ENCODE peak calls at places on chromosomes 5 and 9, in ten cellular contexts. L is ovary, F is endothelial cell of umbilical vein, G is body of pancreas, X is IMR-90, A is stomach, O is spleen, Z is heart left ventricle, R is esophagus squamous epithelium, M is tibial nerve. P is an unnamed sample.

GRCh38 chr9:128335914-128336313 is 4.4 kb upstream of the SLC27A4 start:
- DNase-seq in L (no peak), F (no peak), G (no peak), X (no peak), A (no peak), O (no peak), Z (no peak), R (no peak), M (no peak), P (no peak)

GRCh38 chr9:106920701-106921283 is 57.8 kb downstream of the ZNF462 start:
- DNase-seq in L (peak; percentile 17), F (peak; percentile 44), G (peak; percentile 29), X (peak; percentile 21), A (peak; percentile 44), O (no peak), Z (peak; percentile 45), R (no peak), M (no peak), P (no peak)

GRCh38 chr5:173796746-173797495 is 91.2 kb upstream of the CPEB4 start:
- DNase-seq in L (no peak), F (no peak), G (no peak), X (no peak), A (no peak), O (no peak), Z (no peak), R (no peak), M (no peak), P (no peak)

GRCh38 chr9:124800306-124801259 is 23.6 kb downstream of the OLFML2A start:
- DNase-seq in L (no peak), F (peak; percentile 63), G (peak; percentile 68), X (peak; percentile 47), A (no peak), O (peak; percentile 90), Z (peak; percentile 83), R (no peak), M (no peak), P (no peak)

GRCh38 chr5:140041099-140041491 is 2.0 kb downstream of the NRG2 start:
- DNase-seq in L (no peak), F (no peak), G (peak; percentile 27), X (no peak), A (no peak), O (no peak), Z (no peak), R (no peak), M (no peak), P (no peak)

GRCh38 chr9:136627703-136628102 is 35.0 kb upstream of the EGFL7 start:
- DNase-seq in L (no peak), F (no peak), G (no peak), X (no peak), A (no peak), O (peak; percentile 78), Z (peak; percentile 24), R (no peak), M (no peak), P (no peak)

GRCh38 chr5:76709762-76710161 is 6.2 kb upstream of the F2R start:
- DNase-seq in L (no peak), F (no peak), G (no peak), X (peak; percentile 64), A (no peak), O (no peak), Z (no peak), R (no peak), M (no peak), P (no peak)

GRCh38 chr9:77708416-77708815 is 60.3 kb upstream of the GNA14 start:
- DNase-seq in L (no peak), F (no peak), G (no peak), X (peak; percentile 79), A (no peak), O (no peak), Z (no peak), R (no peak), M (no peak), P (no peak)

GRCh38 chr9:83625120-83625710 is 2.3 kb downstream of the IDNK start:
- DNase-seq in L (no peak), F (no peak), G (no peak), X (no peak), A (no peak), O (no peak), Z (no peak), R (no peak), M (no peak), P (no peak)
- H3K4me1 ChIP-seq in L (no peaks in the 10 kb centered on the region), F (peaks cover 10% of the 10 kb centered on the region), G (peaks cover 20% of the 10 kb centered on the region), X (peaks cover 5% of the 10 kb centered on the region), A (peaks cover 8% of the 10 kb centered on the region), O (peaks cover 16% of the 10 kb centered on the region), Z (no peaks in the 10 kb centered on the region), R (peaks cover 16% of the 10 kb centered on the region), M (peaks cover 8% of the 10 kb centered on the region), P (no peaks in the 10 kb centered on the region)

GRCh38 chr5:168486136-168486879 is at the start of gene RARS1:
- DNase-seq in L (peak; percentile 92), F (peak; percentile 94), G (peak; percentile 93), X (peak; percentile 94), A (peak; percentile 94), O (peak; percentile 97), Z (peak; percentile 95), R (peak; percentile 22), M (peak; percentile 79), P (peak; percentile 90)
- TF ChIP-seq POLR2A in L (peak; percentile 85), F (peak; percentile 94), G (peak; percentile 82), X (peak; percentile 91), A (peak; percentile 75), O (peak; percentile 64), Z (peak; percentile 88), R (no peak), M (peak; percentile 52), P (peak; percentile 59)

GRCh38 chr9:776086-776485 is 65.4 kb upstream of the DMRT1 start:
- DNase-seq in L (no peak), F (no peak), G (no peak), X (no peak), A (no peak), O (no peak), Z (no peak), R (no peak), M (no peak), P (no peak)
- H3K4me1 ChIP-seq in L (no peaks in the 10 kb centered on the region), F (no peaks in the 10 kb centered on the region), G (no peaks in the 10 kb centered on the region), X (no peaks in the 10 kb centered on the region), A (no peaks in the 10 kb centered on the region), O (no peaks in the 10 kb centered on the region), Z (no peaks in the 10 kb centered on the region), R (no peaks in the 10 kb centered on the region), M (no peaks in the 10 kb centered on the region), P (no peaks in the 10 kb centered on the region)

DNA sequence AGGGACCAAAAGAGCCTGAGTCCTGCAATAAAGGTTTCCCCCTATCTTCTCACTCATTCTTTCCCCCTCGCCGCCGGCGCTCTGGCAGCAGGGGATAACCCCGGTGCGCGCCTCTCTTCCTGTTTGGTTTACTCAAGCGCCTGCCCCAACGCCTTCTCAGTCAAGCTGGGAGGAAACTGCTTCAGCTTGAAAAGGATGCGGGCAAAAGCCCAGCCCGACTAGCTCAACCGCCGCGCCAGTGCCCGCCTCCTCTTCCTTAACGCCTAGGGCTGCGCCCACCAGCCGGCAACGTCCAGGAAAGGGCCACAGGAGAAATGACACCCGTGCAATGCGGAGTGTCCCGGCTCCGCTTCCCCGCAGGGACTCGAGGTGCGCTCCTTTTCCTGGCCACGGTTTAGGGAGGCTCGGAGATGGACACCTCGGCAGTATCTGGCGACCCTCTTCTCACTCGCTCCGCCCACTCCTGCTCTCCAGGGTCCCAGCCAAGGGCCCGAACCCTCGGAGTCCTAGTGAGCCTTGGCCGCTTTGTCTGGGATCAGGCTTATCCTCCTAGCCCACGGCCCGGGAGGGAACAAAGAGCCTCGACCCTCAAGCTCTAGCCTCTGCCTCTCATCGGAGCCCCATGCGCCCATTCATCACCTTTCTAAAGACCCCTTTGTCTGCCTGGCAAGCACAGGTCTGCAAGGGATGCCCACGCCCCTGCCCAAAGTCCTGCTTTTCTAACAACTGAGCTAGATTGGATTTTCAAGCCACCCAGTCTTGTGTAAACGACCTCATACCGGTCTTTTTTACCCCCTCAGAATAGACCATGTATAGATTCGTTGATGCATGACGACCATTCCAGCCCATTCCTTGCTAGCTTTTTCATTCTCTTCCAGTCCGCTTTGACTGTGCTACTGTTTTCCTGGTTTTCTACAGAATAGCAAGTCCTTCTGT is 2.0 kb downstream of the ST8SIA4 start:
- DNase-seq in L (no peak), F (peak; percentile 91), G (peak; percentile 66), X (peak; percentile 15), A (peak; percentile 70), O (peak; percentile 97), Z (peak; percentile 84), R (peak; percentile 47), M (peak; percentile 36), P (peak; percentile 36)
- TF ChIP-seq POLR2A in L (no peak), F (no peak), G (peak; percentile 24), X (no peak), A (no peak), O (peak; percentile 77), Z (no peak), R (no peak), M (no peak), P (no peak)

GRCh38 chr5:80105698-80106439 is 70.7 kb downstream of the THBS4 start:
- DNase-seq in L (no peak), F (no peak), G (no peak), X (no peak), A (no peak), O (no peak), Z (no peak), R (no peak), M (no peak), P (no peak)

GRCh38 chr5:80098951-80099350 is 63.8 kb downstream of the THBS4 start:
- DNase-seq in L (no peak), F (no peak), G (no peak), X (no peak), A (no peak), O (no peak), Z (no peak), R (no peak), M (no peak), P (no peak)

GRCh38 chr5:80103375-80103774 is 68.2 kb downstream of the THBS4 start:
- DNase-seq in L (no peak), F (no peak), G (no peak), X (no peak), A (no peak), O (no peak), Z (no peak), R (no peak), M (no peak), P (no peak)

GRCh38 chr5:80097516-80097915 is 62.4 kb downstream of the THBS4 start:
- DNase-seq in L (no peak), F (no peak), G (no peak), X (no peak), A (no peak), O (no peak), Z (no peak), R (no peak), M (no peak), P (no peak)

DNA sequence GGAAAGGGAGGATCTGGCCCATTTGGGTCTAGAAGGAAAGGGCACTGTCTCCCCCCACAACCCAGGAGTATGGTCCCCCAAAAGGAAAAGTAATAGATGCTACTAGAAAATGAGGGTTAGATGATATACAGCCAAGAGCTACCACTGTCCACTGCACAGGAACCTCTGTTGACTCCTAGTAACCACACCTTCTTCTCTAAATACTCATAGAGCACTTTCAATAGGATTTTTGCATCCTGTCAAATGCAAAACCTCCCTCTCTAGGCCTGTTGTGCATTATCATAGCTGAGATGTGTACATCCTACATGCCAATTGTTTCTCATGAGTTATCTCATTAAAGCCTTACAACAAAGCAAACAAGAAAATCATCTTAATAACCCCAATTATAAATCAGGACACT is 66.8 kb downstream of the THBS4 start:
- DNase-seq in L (no peak), F (no peak), G (no peak), X (no peak), A (no peak), O (no peak), Z (no peak), R (no peak), M (no peak), P (no peak)
- H3K4me1 ChIP-seq in L (peaks cover 8% of the 10 kb centered on the region), F (no peaks in the 10 kb centered on the region), G (peaks cover 10% of the 10 kb centered on the region), X (no peaks in the 10 kb centered on the region), A (no peaks in the 10 kb centered on the region), O (no peaks in the 10 kb centered on the region), Z (no peaks in the 10 kb centered on the region), R (no peaks in the 10 kb centered on the region), M (no peaks in the 10 kb centered on the region), P (no peaks in the 10 kb centered on the region)